ENCODE peak calls at places on chromosome 16, in eight cellular contexts. Q is thoracic aorta, Z is IMR-90, V is BE2C, J is fibroblast of the aortic adventitia, I is astrocyte of the cerebellum, H is lung, U is choroid plexus epithelial cell. A is an unnamed sample.

GRCh38 chr16:72787519-72788268 is 260.2 kb downstream of the ZFHX3 start:
- DNase-seq in Q (peak), Z (peak), V (peak), J (peak), I (peak), H (peak), U (peak), A (peak)

GRCh38 chr16:3532741-3533140 is 31.9 kb downstream of the CLUAP1 start:
- DNase-seq in Q (no peak), Z (no peak), V (no peak), J (no peak), I (no peak), H (no peak), U (no peak), A (no peak)

GRCh38 chr16:14486520-14487303 is 143.3 kb downstream of the PARN start:
- DNase-seq in Q (peak), Z (peak), V (peak), J (peak), I (peak), H (peak), U (peak), A (no peak)

GRCh38 chr16:68590201-68590994 is 51.3 kb downstream of the ZFP90 start:
- DNase-seq in Q (no peak), Z (peak), V (peak), J (peak), I (peak), H (peak), U (peak), A (peak)

GRCh38 chr16:11329080-11329491 is 16.2 kb upstream of the RMI2 start:
- DNase-seq in Q (no peak), Z (peak), V (no peak), J (no peak), I (no peak), H (no peak), U (peak), A (no peak)

GRCh38 chr16:77037696-77038347 is 153.2 kb upstream of the MON1B start:
- DNase-seq in Q (no peak), Z (no peak), V (no peak), J (no peak), I (no peak), H (no peak), U (no peak), A (no peak)

GRCh38 chr16:68781784-68782183 is 44.7 kb downstream of the CDH1 start:
- DNase-seq in Q (no peak), Z (no peak), V (no peak), J (no peak), I (no peak), H (no peak), U (no peak), A (no peak)

GRCh38 chr16:3023415-3023668 is 400 bp downstream of the HCFC1R1 start:
- DNase-seq in Q (peak), Z (peak), V (no peak), J (peak), I (no peak), H (no peak), U (peak), A (no peak)

GRCh38 chr16:48158296-48158695 is 2.5 kb upstream of the ABCC12 start:
- DNase-seq in Q (no peak), Z (peak), V (no peak), J (peak), I (peak), H (no peak), U (peak), A (no peak)

GRCh38 chr16:85878875-85879274 is 20.1 kb upstream of the IRF8 start:
- DNase-seq in Q (no peak), Z (peak), V (no peak), J (peak), I (no peak), H (no peak), U (peak), A (no peak)

GRCh38 chr16:50037791-50038190 is 12.8 kb downstream of the CNEP1R1 start:
- DNase-seq in Q (no peak), Z (peak), V (no peak), J (peak), I (no peak), H (no peak), U (peak), A (no peak)

GRCh38 chr16:83231771-83232170 is 576.0 kb upstream of the HSBP1 start:
- DNase-seq in Q (no peak), Z (peak), V (no peak), J (no peak), I (no peak), H (no peak), U (peak), A (no peak)

GRCh38 chr16:9870962-9871361 is 311.3 kb downstream of the GRIN2A start:
- DNase-seq in Q (no peak), Z (no peak), V (no peak), J (no peak), I (no peak), H (no peak), U (no peak), A (no peak)

GRCh38 chr16:84730406-84731106 is 30.8 kb downstream of the USP10 start:
- DNase-seq in Q (no peak), Z (peak), V (peak), J (peak), I (peak), H (peak), U (peak), A (no peak)

GRCh38 chr16:15055141-15056053 is 477 bp downstream of the NTAN1 start:
- DNase-seq in Q (no peak), Z (peak), V (no peak), J (peak), I (no peak), H (peak), U (peak), A (no peak)

GRCh38 chr16:4511441-4512082 is 27.0 kb downstream of the CDIP1 start:
- DNase-seq in Q (no peak), Z (peak), V (peak), J (peak), I (no peak), H (peak), U (peak), A (peak)

GRCh38 chr16:397736-398332 is 835 bp downstream of the NME4 start:
- DNase-seq in Q (no peak), Z (peak), V (peak), J (peak), I (peak), H (no peak), U (peak), A (peak)

GRCh38 chr16:54940279-54940604 is 9.6 kb downstream of the IRX5 start:
- DNase-seq in Q (no peak), Z (no peak), V (no peak), J (no peak), I (no peak), H (no peak), U (no peak), A (no peak)

GRCh38 chr16:54944002-54944401 is 13.3 kb downstream of the IRX5 start:
- DNase-seq in Q (no peak), Z (no peak), V (no peak), J (no peak), I (no peak), H (no peak), U (no peak), A (no peak)

GRCh38 chr16:54945063-54945462 is 14.4 kb downstream of the IRX5 start:
- DNase-seq in Q (no peak), Z (no peak), V (no peak), J (no peak), I (no peak), H (no peak), U (no peak), A (no peak)

GRCh38 chr16:54939537-54940278 is 9.0 kb downstream of the IRX5 start:
- DNase-seq in Q (no peak), Z (no peak), V (no peak), J (no peak), I (no peak), H (no peak), U (no peak), A (peak)

GRCh38 chr16:54942353-54942943 is 11.8 kb downstream of the IRX5 start:
- DNase-seq in Q (no peak), Z (no peak), V (no peak), J (no peak), I (no peak), H (no peak), U (no peak), A (no peak)
- TF ChIP-seq CTCF in Q (no peak), Z (no peak), V (no peak), J (no peak), I (no peak), H (no peak), U (no peak), A (no peak)

DNA sequence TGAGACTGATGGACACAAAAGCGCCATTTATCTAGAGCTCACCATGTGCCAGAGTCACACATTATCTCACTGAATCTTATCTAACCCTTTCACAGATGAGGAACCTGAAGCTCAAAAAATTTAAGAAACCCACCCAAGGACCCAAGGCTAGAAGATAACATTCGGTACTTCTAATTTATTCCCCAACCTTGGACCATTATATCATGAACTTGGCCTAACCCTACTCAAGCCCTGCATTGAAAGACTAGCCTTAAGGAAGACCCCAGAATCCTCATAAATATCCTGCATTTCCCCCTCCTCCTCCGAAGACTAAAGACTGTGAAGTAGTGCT is 548 bp upstream of the DYNC1LI2 start:
- DNase-seq in Q (no peak), Z (no peak), V (no peak), J (no peak), I (no peak), H (no peak), U (no peak), A (no peak)
- TF ChIP-seq CTCF in Q (peak), Z (no peak), V (no peak), J (no peak), I (no peak), H (no peak), U (no peak), A (peak)

GRCh38 chr16:17287401-17287800 is 183.4 kb downstream of the XYLT1 start:
- DNase-seq in Q (no peak), Z (no peak), V (no peak), J (no peak), I (no peak), H (no peak), U (no peak), A (peak)
- TF ChIP-seq CTCF in Q (no peak), Z (no peak), V (no peak), J (no peak), I (no peak), H (no peak), U (no peak), A (no peak)

DNA sequence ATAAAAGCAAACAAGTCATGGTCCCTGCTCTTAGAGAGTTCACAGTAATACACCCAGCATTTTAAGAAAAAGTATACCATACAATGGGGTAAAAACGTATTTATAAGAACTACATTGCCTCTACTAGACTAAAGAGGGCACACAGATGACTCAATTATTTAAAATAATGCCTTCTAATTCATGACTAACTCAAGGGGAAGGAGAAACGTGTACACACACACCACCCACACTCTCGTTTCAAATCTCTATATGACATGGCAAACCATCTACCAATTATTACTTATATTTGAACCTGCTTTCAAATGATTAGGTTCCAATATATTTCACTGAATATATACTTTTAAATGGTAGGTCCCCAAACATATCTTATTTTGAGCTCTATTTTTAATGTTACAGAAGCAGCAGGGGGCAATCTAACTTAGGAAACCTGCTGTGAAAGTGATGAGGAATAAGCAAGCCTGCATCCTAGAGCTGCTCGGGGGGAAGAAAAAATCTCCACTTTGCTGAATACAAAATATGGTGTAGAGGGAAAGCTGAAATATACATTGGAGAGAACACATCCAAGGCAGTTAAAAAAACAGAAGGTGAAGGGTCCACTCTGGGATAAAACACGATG is 232.4 kb upstream of the PSMD7 start:
- DNase-seq in Q (no peak), Z (peak), V (no peak), J (no peak), I (no peak), H (no peak), U (no peak), A (no peak)
- TF ChIP-seq CTCF in Q (no peak), Z (peak), V (no peak), J (no peak), I (no peak), H (no peak), U (no peak), A (no peak)

GRCh38 chr16:27171584-27171983 is 31.7 kb upstream of the KDM8 start:
- DNase-seq in Q (no peak), Z (no peak), V (no peak), J (no peak), I (no peak), H (no peak), U (no peak), A (no peak)

GRCh38 chr16:27168790-27169189 is 34.5 kb upstream of the KDM8 start:
- DNase-seq in Q (no peak), Z (no peak), V (no peak), J (no peak), I (no peak), H (no peak), U (no peak), A (no peak)

GRCh38 chr16:27174007-27174406 is 29.3 kb upstream of the KDM8 start:
- DNase-seq in Q (no peak), Z (no peak), V (peak), J (no peak), I (no peak), H (no peak), U (no peak), A (no peak)

GRCh38 chr16:27174798-27175197 is 28.5 kb upstream of the KDM8 start:
- DNase-seq in Q (no peak), Z (peak), V (no peak), J (peak), I (no peak), H (no peak), U (peak), A (no peak)

GRCh38 chr16:27169511-27170071 is 33.7 kb upstream of the KDM8 start:
- DNase-seq in Q (no peak), Z (peak), V (no peak), J (peak), I (peak), H (no peak), U (peak), A (no peak)
- TF ChIP-seq CTCF in Q (no peak), Z (peak), V (peak), J (peak), I (peak), H (no peak), U (peak), A (no peak)

GRCh38 chr16:79334127-79334526 is 266.4 kb downstream of the MAF start:
- DNase-seq in Q (no peak), Z (no peak), V (no peak), J (no peak), I (no peak), H (no peak), U (no peak), A (peak)
- TF ChIP-seq CTCF in Q (no peak), Z (no peak), V (no peak), J (no peak), I (no peak), H (no peak), U (no peak), A (peak)

GRCh38 chr16:6032438-6032837 is 934.8 kb upstream of the EEF2KMT start:
- DNase-seq in Q (no peak), Z (no peak), V (no peak), J (no peak), I (no peak), H (no peak), U (peak), A (no peak)
- TF ChIP-seq CTCF in Q (no peak), Z (no peak), V (no peak), J (no peak), I (no peak), H (no peak), U (no peak), A (no peak)

GRCh38 chr16:22225060-22225459 is 19.0 kb downstream of the EEF2K start:
- DNase-seq in Q (no peak), Z (no peak), V (no peak), J (no peak), I (no peak), H (no peak), U (no peak), A (no peak)

GRCh38 chr16:22222006-22222405 is 15.9 kb downstream of the EEF2K start:
- DNase-seq in Q (no peak), Z (no peak), V (no peak), J (no peak), I (no peak), H (no peak), U (no peak), A (no peak)

GRCh38 chr16:22220714-22221113 is 14.6 kb downstream of the EEF2K start:
- DNase-seq in Q (peak), Z (no peak), V (no peak), J (no peak), I (no peak), H (no peak), U (no peak), A (no peak)

GRCh38 chr16:22220076-22220453 is 14.0 kb downstream of the EEF2K start:
- DNase-seq in Q (no peak), Z (peak), V (no peak), J (no peak), I (peak), H (peak), U (peak), A (no peak)

DNA sequence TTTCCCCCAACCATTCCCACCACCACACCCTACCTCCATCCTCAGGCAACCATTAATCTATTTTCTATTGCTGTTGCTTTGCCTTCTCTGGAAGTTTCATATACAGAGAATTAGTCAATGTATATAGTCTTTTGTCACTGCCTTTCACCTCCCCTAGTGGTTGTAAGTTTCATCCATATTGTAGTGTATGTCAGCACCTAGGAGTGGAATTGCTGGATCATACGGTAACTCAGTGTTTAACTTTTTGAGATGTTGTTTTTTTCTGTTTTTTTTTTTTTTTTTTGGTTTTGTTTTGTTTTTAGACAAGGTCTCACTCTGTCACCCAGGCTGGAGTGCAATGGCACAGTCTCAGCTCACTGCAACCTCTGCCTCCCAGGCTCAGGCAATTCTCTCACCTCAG is 16.9 kb downstream of the EEF2K start:
- DNase-seq in Q (no peak), Z (no peak), V (no peak), J (no peak), I (no peak), H (no peak), U (no peak), A (no peak)
- TF ChIP-seq CTCF in Q (no peak), Z (no peak), V (no peak), J (no peak), I (no peak), H (no peak), U (no peak), A (no peak)